ENCODE peak calls at places on chromosomes 1 and 21, in nine cellular contexts. One of them, this sample, is unnamed.

GRCh38 chr1:197664391-197664790 is 110.9 kb downstream of the DENND1B start:
- DNase-seq in EH: no peak
- DNase-seq in HEK293T: no peak
- DNase-seq in endodermal cell: no peak
- DNase-seq in posterior cingulate gyrus: no peak
- DNase-seq in effector memory CD8-positive, alpha-beta T cell: no peak
- DNase-seq in fibroblast of mammary gland: no peak
- DNase-seq in GM03348: no peak
- DNase-seq in PC-3: no peak
- DNase-seq in this sample: no peak

GRCh38 chr1:222921951-222922350 is 107.1 kb downstream of the DISP1 start:
- DNase-seq in EH: no peak
- DNase-seq in HEK293T: no peak
- DNase-seq in endodermal cell: no peak
- DNase-seq in posterior cingulate gyrus: no peak
- DNase-seq in effector memory CD8-positive, alpha-beta T cell: no peak
- DNase-seq in fibroblast of mammary gland: no peak
- DNase-seq in GM03348: no peak
- DNase-seq in PC-3: no peak
- DNase-seq in this sample: no peak

GRCh38 chr1:117605811-117606607 is at the start of gene TENT5C:
- DNase-seq in EH: peak; percentile 98
- DNase-seq in HEK293T: peak; percentile 100
- DNase-seq in endodermal cell: peak; percentile 99
- DNase-seq in posterior cingulate gyrus: peak; percentile 93
- DNase-seq in effector memory CD8-positive, alpha-beta T cell: peak; percentile 98
- DNase-seq in fibroblast of mammary gland: peak; percentile 91
- DNase-seq in GM03348: peak; percentile 100
- DNase-seq in PC-3: peak; percentile 99
- DNase-seq in this sample: peak; percentile 99

GRCh38 chr1:179217943-179218507 is 11.5 kb downstream of the ABL2 start:
- DNase-seq in EH: peak; percentile 60
- DNase-seq in HEK293T: no peak
- DNase-seq in endodermal cell: no peak
- DNase-seq in posterior cingulate gyrus: no peak
- DNase-seq in effector memory CD8-positive, alpha-beta T cell: no peak
- DNase-seq in fibroblast of mammary gland: peak; percentile 80
- DNase-seq in GM03348: peak; percentile 65
- DNase-seq in PC-3: no peak
- DNase-seq in this sample: peak; percentile 55

GRCh38 chr21:37087188-37087587 is 14.1 kb downstream of the TTC3 start:
- DNase-seq in EH: peak; percentile 63
- DNase-seq in HEK293T: peak; percentile 34
- DNase-seq in endodermal cell: no peak
- DNase-seq in posterior cingulate gyrus: no peak
- DNase-seq in effector memory CD8-positive, alpha-beta T cell: no peak
- DNase-seq in fibroblast of mammary gland: peak; percentile 85
- DNase-seq in GM03348: peak; percentile 24
- DNase-seq in PC-3: peak; percentile 78
- DNase-seq in this sample: no peak

GRCh38 chr1:66769512-66770229 is 17.4 kb downstream of the DYNLT5 start:
- DNase-seq in EH: no peak
- DNase-seq in HEK293T: no peak
- DNase-seq in endodermal cell: no peak
- DNase-seq in posterior cingulate gyrus: no peak
- DNase-seq in effector memory CD8-positive, alpha-beta T cell: peak; percentile 9
- DNase-seq in fibroblast of mammary gland: no peak
- DNase-seq in GM03348: no peak
- DNase-seq in PC-3: no peak
- DNase-seq in this sample: no peak

GRCh38 chr1:20185834-20186782 is at the start of the genes PLA2G2C and UBXN10:
- DNase-seq in EH: no peak
- DNase-seq in HEK293T: no peak
- DNase-seq in endodermal cell: peak; percentile 89
- DNase-seq in posterior cingulate gyrus: no peak
- DNase-seq in effector memory CD8-positive, alpha-beta T cell: peak; percentile 35
- DNase-seq in fibroblast of mammary gland: no peak
- DNase-seq in GM03348: peak; percentile 27
- DNase-seq in PC-3: no peak
- DNase-seq in this sample: no peak

GRCh38 chr1:167893798-167894197 is 20.1 kb downstream of the ADCY10 start:
- DNase-seq in EH: no peak
- DNase-seq in HEK293T: no peak
- DNase-seq in endodermal cell: no peak
- DNase-seq in posterior cingulate gyrus: no peak
- DNase-seq in effector memory CD8-positive, alpha-beta T cell: no peak
- DNase-seq in fibroblast of mammary gland: no peak
- DNase-seq in GM03348: no peak
- DNase-seq in PC-3: no peak
- DNase-seq in this sample: no peak

GRCh38 chr1:65395887-65396612 is 24.4 kb upstream of the LEPR start:
- DNase-seq in EH: peak; percentile 84
- DNase-seq in HEK293T: no peak
- DNase-seq in endodermal cell: peak; percentile 68
- DNase-seq in posterior cingulate gyrus: no peak
- DNase-seq in effector memory CD8-positive, alpha-beta T cell: no peak
- DNase-seq in fibroblast of mammary gland: peak; percentile 77
- DNase-seq in GM03348: peak; percentile 7
- DNase-seq in PC-3: peak; percentile 13
- DNase-seq in this sample: peak; percentile 69

GRCh38 chr1:56061824-56062223 is 517.5 kb downstream of the PLPP3 start:
- DNase-seq in EH: no peak
- DNase-seq in HEK293T: no peak
- DNase-seq in endodermal cell: no peak
- DNase-seq in posterior cingulate gyrus: no peak
- DNase-seq in effector memory CD8-positive, alpha-beta T cell: no peak
- DNase-seq in fibroblast of mammary gland: no peak
- DNase-seq in GM03348: no peak
- DNase-seq in PC-3: peak; percentile 63
- DNase-seq in this sample: no peak

GRCh38 chr1:213987422-213987875 is 324 bp upstream of the PROX1 start:
- DNase-seq in EH: no peak
- DNase-seq in HEK293T: no peak
- DNase-seq in endodermal cell: no peak
- DNase-seq in posterior cingulate gyrus: no peak
- DNase-seq in effector memory CD8-positive, alpha-beta T cell: no peak
- DNase-seq in fibroblast of mammary gland: peak; percentile 19
- DNase-seq in GM03348: no peak
- DNase-seq in PC-3: peak; percentile 30
- DNase-seq in this sample: no peak

GRCh38 chr1:55741516-55741915 is 526.4 kb upstream of the USP24 start:
- DNase-seq in EH: peak; percentile 53
- DNase-seq in HEK293T: no peak
- DNase-seq in endodermal cell: no peak
- DNase-seq in posterior cingulate gyrus: no peak
- DNase-seq in effector memory CD8-positive, alpha-beta T cell: no peak
- DNase-seq in fibroblast of mammary gland: peak; percentile 67
- DNase-seq in GM03348: peak; percentile 12
- DNase-seq in PC-3: no peak
- DNase-seq in this sample: no peak

GRCh38 chr1:53430256-53430655 is 28.9 kb upstream of the DMRTB1 start:
- DNase-seq in EH: peak; percentile 41
- DNase-seq in HEK293T: no peak
- DNase-seq in endodermal cell: no peak
- DNase-seq in posterior cingulate gyrus: no peak
- DNase-seq in effector memory CD8-positive, alpha-beta T cell: no peak
- DNase-seq in fibroblast of mammary gland: no peak
- DNase-seq in GM03348: no peak
- DNase-seq in PC-3: peak; percentile 34
- DNase-seq in this sample: no peak

GRCh38 chr1:196409586-196409985 is 198.7 kb downstream of the KCNT2 start:
- DNase-seq in EH: peak; percentile 41
- DNase-seq in HEK293T: no peak
- DNase-seq in endodermal cell: no peak
- DNase-seq in posterior cingulate gyrus: no peak
- DNase-seq in effector memory CD8-positive, alpha-beta T cell: no peak
- DNase-seq in fibroblast of mammary gland: peak; percentile 23
- DNase-seq in GM03348: no peak
- DNase-seq in PC-3: peak; percentile 7
- DNase-seq in this sample: no peak

GRCh38 chr1:234408757-234409156 is 35.5 kb downstream of the COA6 start:
- DNase-seq in EH: no peak
- DNase-seq in HEK293T: no peak
- DNase-seq in endodermal cell: no peak
- DNase-seq in posterior cingulate gyrus: no peak
- DNase-seq in effector memory CD8-positive, alpha-beta T cell: no peak
- DNase-seq in fibroblast of mammary gland: no peak
- DNase-seq in GM03348: no peak
- DNase-seq in PC-3: no peak
- DNase-seq in this sample: no peak

GRCh38 chr1:3032970-3033794 is 11.9 kb downstream of the ACTRT2 start:
- DNase-seq in EH: no peak
- DNase-seq in HEK293T: no peak
- DNase-seq in endodermal cell: peak; percentile 20
- DNase-seq in posterior cingulate gyrus: no peak
- DNase-seq in effector memory CD8-positive, alpha-beta T cell: no peak
- DNase-seq in fibroblast of mammary gland: no peak
- DNase-seq in GM03348: no peak
- DNase-seq in PC-3: no peak
- DNase-seq in this sample: peak; percentile 65

GRCh38 chr1:22876359-22877111 is 96.1 kb downstream of the LACTBL1 start:
- DNase-seq in EH: peak; percentile 45
- DNase-seq in HEK293T: no peak
- DNase-seq in endodermal cell: peak; percentile 70
- DNase-seq in posterior cingulate gyrus: no peak
- DNase-seq in effector memory CD8-positive, alpha-beta T cell: no peak
- DNase-seq in fibroblast of mammary gland: peak; percentile 86
- DNase-seq in GM03348: peak; percentile 68
- DNase-seq in PC-3: peak; percentile 9
- DNase-seq in this sample: peak; percentile 94

GRCh38 chr1:25880518-25880917 is 5.0 kb upstream of the PAQR7 start:
- DNase-seq in EH: no peak
- DNase-seq in HEK293T: no peak
- DNase-seq in endodermal cell: no peak
- DNase-seq in posterior cingulate gyrus: no peak
- DNase-seq in effector memory CD8-positive, alpha-beta T cell: no peak
- DNase-seq in fibroblast of mammary gland: no peak
- DNase-seq in GM03348: no peak
- DNase-seq in PC-3: no peak
- DNase-seq in this sample: no peak

GRCh38 chr1:212949771-212950170 is 570 bp upstream of the VASH2 start:
- DNase-seq in EH: no peak
- DNase-seq in HEK293T: no peak
- DNase-seq in endodermal cell: no peak
- DNase-seq in posterior cingulate gyrus: no peak
- DNase-seq in effector memory CD8-positive, alpha-beta T cell: no peak
- DNase-seq in fibroblast of mammary gland: no peak
- DNase-seq in GM03348: no peak
- DNase-seq in PC-3: no peak
- DNase-seq in this sample: no peak

This sample was measured in osteoblast.